ENCODE peak calls at places on chromosome 9, in eight cellular contexts. One of them, this sample, is unnamed.

GRCh38 chr9:116369706-116370105 is 216.1 kb downstream of the PAPPA start:
- DNase-seq in left colon: no peak
- DNase-seq in NB4: no peak
- DNase-seq in memory B cell: no peak
- DNase-seq in 8988T: no peak
- DNase-seq in anterior cingulate cortex: no peak
- DNase-seq in stimulated activated CD4-positive, alpha-beta T cell treated with anti-CD3 and anti-CD28 coated beads, Interleukin-4, amount 100 ng/mL, for 4 hours: no peak
- DNase-seq in HCEC 1CT: no peak
- DNase-seq in this sample: no peak

GRCh38 chr9:113246928-113247327 is 25.6 kb downstream of the SLC31A1 start:
- DNase-seq in left colon: no peak
- DNase-seq in NB4: no peak
- DNase-seq in memory B cell: no peak
- DNase-seq in 8988T: no peak
- DNase-seq in anterior cingulate cortex: no peak
- DNase-seq in stimulated activated CD4-positive, alpha-beta T cell treated with anti-CD3 and anti-CD28 coated beads, Interleukin-4, amount 100 ng/mL, for 4 hours: no peak
- DNase-seq in HCEC 1CT: no peak
- DNase-seq in this sample: no peak

GRCh38 chr9:88685966-88686365 is 151.0 kb downstream of the NXNL2 start:
- DNase-seq in left colon: no peak
- DNase-seq in NB4: no peak
- DNase-seq in memory B cell: no peak
- DNase-seq in 8988T: no peak
- DNase-seq in anterior cingulate cortex: no peak
- DNase-seq in stimulated activated CD4-positive, alpha-beta T cell treated with anti-CD3 and anti-CD28 coated beads, Interleukin-4, amount 100 ng/mL, for 4 hours: no peak
- DNase-seq in HCEC 1CT: no peak
- DNase-seq in this sample: no peak

GRCh38 chr9:97845763-97846162 is 7.3 kb upstream of the FOXE1 start:
- DNase-seq in left colon: no peak
- DNase-seq in NB4: no peak
- DNase-seq in memory B cell: no peak
- DNase-seq in 8988T: no peak
- DNase-seq in anterior cingulate cortex: no peak
- DNase-seq in stimulated activated CD4-positive, alpha-beta T cell treated with anti-CD3 and anti-CD28 coated beads, Interleukin-4, amount 100 ng/mL, for 4 hours: no peak
- DNase-seq in HCEC 1CT: no peak
- DNase-seq in this sample: no peak

GRCh38 chr9:86500031-86500430 is 145.8 kb upstream of the TUT7 start:
- DNase-seq in left colon: no peak
- DNase-seq in NB4: no peak
- DNase-seq in memory B cell: no peak
- DNase-seq in 8988T: no peak
- DNase-seq in anterior cingulate cortex: no peak
- DNase-seq in stimulated activated CD4-positive, alpha-beta T cell treated with anti-CD3 and anti-CD28 coated beads, Interleukin-4, amount 100 ng/mL, for 4 hours: no peak
- DNase-seq in HCEC 1CT: no peak
- DNase-seq in this sample: no peak

GRCh38 chr9:98721643-98722042 is 12.9 kb upstream of the GABBR2 start:
- DNase-seq in left colon: no peak
- DNase-seq in NB4: no peak
- DNase-seq in memory B cell: no peak
- DNase-seq in 8988T: no peak
- DNase-seq in anterior cingulate cortex: no peak
- DNase-seq in stimulated activated CD4-positive, alpha-beta T cell treated with anti-CD3 and anti-CD28 coated beads, Interleukin-4, amount 100 ng/mL, for 4 hours: no peak
- DNase-seq in HCEC 1CT: no peak
- DNase-seq in this sample: no peak

GRCh38 chr9:7760014-7760415 is 39.6 kb downstream of the DMAC1 start:
- DNase-seq in left colon: no peak
- DNase-seq in NB4: peak
- DNase-seq in memory B cell: no peak
- DNase-seq in 8988T: no peak
- DNase-seq in anterior cingulate cortex: no peak
- DNase-seq in stimulated activated CD4-positive, alpha-beta T cell treated with anti-CD3 and anti-CD28 coated beads, Interleukin-4, amount 100 ng/mL, for 4 hours: no peak
- DNase-seq in HCEC 1CT: no peak
- DNase-seq in this sample: no peak

GRCh38 chr9:137482094-137482781 is 23.1 kb upstream of the NSMF start:
- DNase-seq in left colon: no peak
- DNase-seq in NB4: peak
- DNase-seq in memory B cell: no peak
- DNase-seq in 8988T: no peak
- DNase-seq in anterior cingulate cortex: no peak
- DNase-seq in stimulated activated CD4-positive, alpha-beta T cell treated with anti-CD3 and anti-CD28 coated beads, Interleukin-4, amount 100 ng/mL, for 4 hours: no peak
- DNase-seq in HCEC 1CT: peak
- DNase-seq in this sample: no peak

GRCh38 chr9:76687861-76688374 is 76.3 kb upstream of the PCA3 start:
- DNase-seq in left colon: no peak
- DNase-seq in NB4: peak
- DNase-seq in memory B cell: no peak
- DNase-seq in 8988T: no peak
- DNase-seq in anterior cingulate cortex: no peak
- DNase-seq in stimulated activated CD4-positive, alpha-beta T cell treated with anti-CD3 and anti-CD28 coated beads, Interleukin-4, amount 100 ng/mL, for 4 hours: no peak
- DNase-seq in HCEC 1CT: peak
- DNase-seq in this sample: no peak

GRCh38 chr9:135053133-135053532 is 34.3 kb upstream of the OLFM1 start:
- DNase-seq in left colon: no peak
- DNase-seq in NB4: peak
- DNase-seq in memory B cell: no peak
- DNase-seq in 8988T: no peak
- DNase-seq in anterior cingulate cortex: no peak
- DNase-seq in stimulated activated CD4-positive, alpha-beta T cell treated with anti-CD3 and anti-CD28 coated beads, Interleukin-4, amount 100 ng/mL, for 4 hours: no peak
- DNase-seq in HCEC 1CT: no peak
- DNase-seq in this sample: no peak

GRCh38 chr9:111959468-111959941 is 62.9 kb downstream of the UGCG start:
- DNase-seq in left colon: peak
- DNase-seq in NB4: no peak
- DNase-seq in memory B cell: no peak
- DNase-seq in 8988T: no peak
- DNase-seq in anterior cingulate cortex: no peak
- DNase-seq in stimulated activated CD4-positive, alpha-beta T cell treated with anti-CD3 and anti-CD28 coated beads, Interleukin-4, amount 100 ng/mL, for 4 hours: no peak
- DNase-seq in HCEC 1CT: peak
- DNase-seq in this sample: no peak

GRCh38 chr9:27437652-27438373 is 86.3 kb upstream of the IFNK start:
- DNase-seq in left colon: no peak
- DNase-seq in NB4: no peak
- DNase-seq in memory B cell: no peak
- DNase-seq in 8988T: no peak
- DNase-seq in anterior cingulate cortex: no peak
- DNase-seq in stimulated activated CD4-positive, alpha-beta T cell treated with anti-CD3 and anti-CD28 coated beads, Interleukin-4, amount 100 ng/mL, for 4 hours: no peak
- DNase-seq in HCEC 1CT: no peak
- DNase-seq in this sample: no peak

GRCh38 chr9:27261517-27262211 is 35.3 kb downstream of the EQTN start:
- DNase-seq in left colon: no peak
- DNase-seq in NB4: no peak
- DNase-seq in memory B cell: no peak
- DNase-seq in 8988T: no peak
- DNase-seq in anterior cingulate cortex: no peak
- DNase-seq in stimulated activated CD4-positive, alpha-beta T cell treated with anti-CD3 and anti-CD28 coated beads, Interleukin-4, amount 100 ng/mL, for 4 hours: no peak
- DNase-seq in HCEC 1CT: peak
- DNase-seq in this sample: no peak

GRCh38 chr9:71685394-71685793 is 82.9 kb downstream of the CEMIP2 start:
- DNase-seq in left colon: no peak
- DNase-seq in NB4: peak
- DNase-seq in memory B cell: no peak
- DNase-seq in 8988T: no peak
- DNase-seq in anterior cingulate cortex: no peak
- DNase-seq in stimulated activated CD4-positive, alpha-beta T cell treated with anti-CD3 and anti-CD28 coated beads, Interleukin-4, amount 100 ng/mL, for 4 hours: peak
- DNase-seq in HCEC 1CT: no peak
- DNase-seq in this sample: no peak

GRCh38 chr9:4614627-4615026 is 47.5 kb upstream of the PLPP6 start:
- DNase-seq in left colon: no peak
- DNase-seq in NB4: no peak
- DNase-seq in memory B cell: no peak
- DNase-seq in 8988T: no peak
- DNase-seq in anterior cingulate cortex: no peak
- DNase-seq in stimulated activated CD4-positive, alpha-beta T cell treated with anti-CD3 and anti-CD28 coated beads, Interleukin-4, amount 100 ng/mL, for 4 hours: no peak
- DNase-seq in HCEC 1CT: no peak
- DNase-seq in this sample: no peak

GRCh38 chr9:15354713-15355112 is 47.7 kb upstream of the TTC39B start:
- DNase-seq in left colon: no peak
- DNase-seq in NB4: no peak
- DNase-seq in memory B cell: no peak
- DNase-seq in 8988T: no peak
- DNase-seq in anterior cingulate cortex: no peak
- DNase-seq in stimulated activated CD4-positive, alpha-beta T cell treated with anti-CD3 and anti-CD28 coated beads, Interleukin-4, amount 100 ng/mL, for 4 hours: no peak
- DNase-seq in HCEC 1CT: no peak
- DNase-seq in this sample: no peak

GRCh38 chr9:81687521-81688261 is 1.7 kb downstream of the TLE1 start:
- DNase-seq in left colon: peak
- DNase-seq in NB4: peak
- DNase-seq in memory B cell: peak
- DNase-seq in 8988T: no peak
- DNase-seq in anterior cingulate cortex: peak
- DNase-seq in stimulated activated CD4-positive, alpha-beta T cell treated with anti-CD3 and anti-CD28 coated beads, Interleukin-4, amount 100 ng/mL, for 4 hours: no peak
- DNase-seq in HCEC 1CT: peak
- DNase-seq in this sample: no peak

GRCh38 chr9:24516463-24516862 is 29.2 kb downstream of the IZUMO3 start:
- DNase-seq in left colon: no peak
- DNase-seq in NB4: no peak
- DNase-seq in memory B cell: no peak
- DNase-seq in 8988T: no peak
- DNase-seq in anterior cingulate cortex: no peak
- DNase-seq in stimulated activated CD4-positive, alpha-beta T cell treated with anti-CD3 and anti-CD28 coated beads, Interleukin-4, amount 100 ng/mL, for 4 hours: no peak
- DNase-seq in HCEC 1CT: no peak
- DNase-seq in this sample: no peak

GRCh38 chr9:120726484-120726883 is 12.2 kb upstream of the MEGF9 start:
- DNase-seq in left colon: no peak
- DNase-seq in NB4: no peak
- DNase-seq in memory B cell: no peak
- DNase-seq in 8988T: no peak
- DNase-seq in anterior cingulate cortex: no peak
- DNase-seq in stimulated activated CD4-positive, alpha-beta T cell treated with anti-CD3 and anti-CD28 coated beads, Interleukin-4, amount 100 ng/mL, for 4 hours: no peak
- DNase-seq in HCEC 1CT: no peak
- DNase-seq in this sample: no peak

GRCh38 chr9:125460883-125461475 is 199.4 kb downstream of the GAPVD1 start:
- DNase-seq in left colon: no peak
- DNase-seq in NB4: no peak
- DNase-seq in memory B cell: no peak
- DNase-seq in 8988T: no peak
- DNase-seq in anterior cingulate cortex: no peak
- DNase-seq in stimulated activated CD4-positive, alpha-beta T cell treated with anti-CD3 and anti-CD28 coated beads, Interleukin-4, amount 100 ng/mL, for 4 hours: no peak
- DNase-seq in HCEC 1CT: peak
- DNase-seq in this sample: no peak

This sample was measured in stimulated activated effector memory CD8-positive, alpha-beta T cell treated with anti-CD3 and anti-CD28 coated beads, Interleukin-12 subunit alpha, Interleukin-12 subunit beta, amount 100 ng/mL, for 72 hours.